ENCODE peak calls at places on chromosomes 5 and 9, in seven cellular contexts. H is stimulated activated CD4-positive, alpha-beta T cell treated with anti-CD3 and anti-CD28 coated beads, Interleukin-1b, Interleukin-23, amount 100 ng/mL, for 24 hours; Z is mesothelial cell of epicardium; U is Calu3; C is SW 1271; Q is T-cell; O is activated CD4-positive, CD25-positive, alpha-beta regulatory T cell. P is an unnamed sample.

GRCh38 chr9:12876872-12877271 is 102.1 kb downstream of the LURAP1L start:
- DNase-seq in U (no peak), O (no peak), Q (no peak), C (no peak), Z (no peak), H (no peak), P (no peak)

GRCh38 chr5:12780536-12780935 is 876.3 kb upstream of the CTNND2 start:
- DNase-seq in Z (no peak), O (no peak), Q (no peak), C (no peak), H (no peak), U (no peak), P (no peak)

GRCh38 chr9:92654481-92655301 is 15.2 kb downstream of the IPPK start:
- DNase-seq in Z (no peak), O (no peak), H (no peak), C (no peak), Q (no peak), U (no peak), P (no peak)

GRCh38 chr9:127783111-127783621 is 2.7 kb upstream of the CDK9 start:
- DNase-seq in H (no peak), C (no peak), Z (no peak), U (no peak), Q (peak), O (peak), P (no peak)

GRCh38 chr5:35884789-35885172 is 28.1 kb downstream of the IL7R start:
- DNase-seq in O (no peak), H (no peak), Q (no peak), U (no peak), Z (no peak), C (no peak), P (no peak)

GRCh38 chr5:129973716-129974426 is 69.6 kb downstream of the CHSY3 start:
- DNase-seq in H (no peak), C (no peak), Q (no peak), U (no peak), Z (no peak), O (no peak), P (no peak)

GRCh38 chr5:66074891-66075290 is 69.2 kb upstream of the SREK1 start:
- DNase-seq in O (no peak), C (no peak), H (no peak), U (no peak), Q (no peak), Z (no peak), P (no peak)

GRCh38 chr9:79524266-79524665 is 47.5 kb upstream of the TLE4 start:
- DNase-seq in Q (no peak), U (no peak), Z (no peak), O (no peak), C (no peak), H (no peak), P (no peak)

GRCh38 chr5:93569295-93570164 is 11.5 kb downstream of the NR2F1-AS1 start:
- DNase-seq in Z (no peak), C (no peak), Q (no peak), U (no peak), H (no peak), O (no peak), P (no peak)

GRCh38 chr5:125032286-125032685 is 285.8 kb upstream of the ZNF608 start:
- DNase-seq in Q (no peak), U (no peak), H (no peak), O (no peak), Z (no peak), C (no peak), P (no peak)

GRCh38 chr5:76622973-76623596 is at the start of gene F2RL2:
- DNase-seq in Q (no peak), Z (no peak), C (no peak), O (no peak), H (no peak), U (no peak), P (no peak)

GRCh38 chr5:173823721-173824567 is 64.2 kb upstream of the CPEB4 start:
- DNase-seq in Z (no peak), Q (no peak), C (no peak), O (no peak), H (no peak), U (peak), P (peak)

GRCh38 chr9:128101690-128102089 is 25.8 kb downstream of the PTGES2 start:
- DNase-seq in C (no peak), O (no peak), Q (no peak), U (no peak), Z (no peak), H (no peak), P (no peak)

GRCh38 chr9:127611796-127612790 is at the start of gene STXBP1:
- DNase-seq in H (peak), Q (peak), Z (peak), C (peak), O (peak), U (peak), P (no peak)